ENCODE peak calls at places on chromosomes 1 and 21, in ten cellular contexts. One of them, this sample, is unnamed.

GRCh38 chr1:152777510-152778137 is 2.7 kb downstream of the LCE1F start:
- DNase-seq in AG10803: peak; percentile 7
- DNase-seq in upper lobe of right lung: no peak
- DNase-seq in thoracic aorta: no peak
- DNase-seq in stomach: no peak
- DNase-seq in endodermal cell: peak; percentile 44
- DNase-seq in body of pancreas: no peak
- DNase-seq in tibial artery: no peak
- DNase-seq in esophagus muscularis mucosa: no peak
- DNase-seq in endothelial cell of umbilical vein: no peak
- DNase-seq in this sample: no peak

GRCh38 chr1:53087332-53088285 is 25.6 kb downstream of the PODN start:
- DNase-seq in AG10803: no peak
- DNase-seq in upper lobe of right lung: no peak
- DNase-seq in thoracic aorta: no peak
- DNase-seq in stomach: no peak
- DNase-seq in endodermal cell: peak; percentile 92
- DNase-seq in body of pancreas: no peak
- DNase-seq in tibial artery: no peak
- DNase-seq in esophagus muscularis mucosa: no peak
- DNase-seq in endothelial cell of umbilical vein: no peak
- DNase-seq in this sample: no peak

GRCh38 chr1:56508523-56508983 is 70.8 kb downstream of the PLPP3 start:
- DNase-seq in AG10803: peak; percentile 53
- DNase-seq in upper lobe of right lung: peak; percentile 65
- DNase-seq in thoracic aorta: no peak
- DNase-seq in stomach: peak; percentile 78
- DNase-seq in endodermal cell: no peak
- DNase-seq in body of pancreas: peak; percentile 85
- DNase-seq in tibial artery: peak; percentile 79
- DNase-seq in esophagus muscularis mucosa: no peak
- DNase-seq in endothelial cell of umbilical vein: no peak
- DNase-seq in this sample: peak; percentile 55

GRCh38 chr1:110198746-110199145 is 11.4 kb upstream of the KCNC4 start:
- DNase-seq in AG10803: no peak
- DNase-seq in upper lobe of right lung: no peak
- DNase-seq in thoracic aorta: no peak
- DNase-seq in stomach: no peak
- DNase-seq in endodermal cell: no peak
- DNase-seq in body of pancreas: no peak
- DNase-seq in tibial artery: no peak
- DNase-seq in esophagus muscularis mucosa: no peak
- DNase-seq in endothelial cell of umbilical vein: no peak
- DNase-seq in this sample: no peak

GRCh38 chr1:167666416-167666815 is 36.4 kb downstream of the RCSD1 start:
- DNase-seq in AG10803: peak; percentile 92
- DNase-seq in upper lobe of right lung: no peak
- DNase-seq in thoracic aorta: no peak
- DNase-seq in stomach: no peak
- DNase-seq in endodermal cell: no peak
- DNase-seq in body of pancreas: no peak
- DNase-seq in tibial artery: no peak
- DNase-seq in esophagus muscularis mucosa: no peak
- DNase-seq in endothelial cell of umbilical vein: no peak
- DNase-seq in this sample: peak; percentile 74

GRCh38 chr1:211910136-211910884 is 79.7 kb upstream of the LPGAT1 start:
- DNase-seq in AG10803: no peak
- DNase-seq in upper lobe of right lung: no peak
- DNase-seq in thoracic aorta: no peak
- DNase-seq in stomach: no peak
- DNase-seq in endodermal cell: no peak
- DNase-seq in body of pancreas: no peak
- DNase-seq in tibial artery: no peak
- DNase-seq in esophagus muscularis mucosa: no peak
- DNase-seq in endothelial cell of umbilical vein: no peak
- DNase-seq in this sample: no peak

GRCh38 chr1:200972985-200973742 is 50.4 kb downstream of the KIF21B start:
- DNase-seq in AG10803: no peak
- DNase-seq in upper lobe of right lung: no peak
- DNase-seq in thoracic aorta: no peak
- DNase-seq in stomach: no peak
- DNase-seq in endodermal cell: no peak
- DNase-seq in body of pancreas: no peak
- DNase-seq in tibial artery: no peak
- DNase-seq in esophagus muscularis mucosa: no peak
- DNase-seq in endothelial cell of umbilical vein: no peak
- DNase-seq in this sample: no peak

GRCh38 chr1:45490623-45491463 is at the start of gene TESK2:
- DNase-seq in AG10803: peak; percentile 99
- DNase-seq in upper lobe of right lung: peak; percentile 97
- DNase-seq in thoracic aorta: peak; percentile 95
- DNase-seq in stomach: peak; percentile 98
- DNase-seq in endodermal cell: peak; percentile 99
- DNase-seq in body of pancreas: peak; percentile 98
- DNase-seq in tibial artery: peak; percentile 98
- DNase-seq in esophagus muscularis mucosa: peak; percentile 99
- DNase-seq in endothelial cell of umbilical vein: peak; percentile 100
- DNase-seq in this sample: peak; percentile 100

GRCh38 chr1:9766759-9767442 is 56.9 kb downstream of the CLSTN1 start:
- DNase-seq in AG10803: peak; percentile 100
- DNase-seq in upper lobe of right lung: no peak
- DNase-seq in thoracic aorta: no peak
- DNase-seq in stomach: no peak
- DNase-seq in endodermal cell: no peak
- DNase-seq in body of pancreas: no peak
- DNase-seq in tibial artery: no peak
- DNase-seq in esophagus muscularis mucosa: no peak
- DNase-seq in endothelial cell of umbilical vein: no peak
- DNase-seq in this sample: peak; percentile 96

GRCh38 chr21:44802396-44803153 is 955 bp upstream of the UBE2G2 start:
- DNase-seq in AG10803: no peak
- DNase-seq in upper lobe of right lung: no peak
- DNase-seq in thoracic aorta: no peak
- DNase-seq in stomach: no peak
- DNase-seq in endodermal cell: peak; percentile 72
- DNase-seq in body of pancreas: no peak
- DNase-seq in tibial artery: no peak
- DNase-seq in esophagus muscularis mucosa: no peak
- DNase-seq in endothelial cell of umbilical vein: no peak
- DNase-seq in this sample: no peak

GRCh38 chr1:17802164-17802563 is 47.0 kb downstream of the ACTL8 start:
- DNase-seq in AG10803: peak; percentile 50
- DNase-seq in upper lobe of right lung: no peak
- DNase-seq in thoracic aorta: no peak
- DNase-seq in stomach: peak; percentile 20
- DNase-seq in endodermal cell: no peak
- DNase-seq in body of pancreas: no peak
- DNase-seq in tibial artery: no peak
- DNase-seq in esophagus muscularis mucosa: no peak
- DNase-seq in endothelial cell of umbilical vein: no peak
- DNase-seq in this sample: peak; percentile 35

GRCh38 chr1:30088594-30089556 is 634.5 kb downstream of the MATN1 start:
- DNase-seq in AG10803: no peak
- DNase-seq in upper lobe of right lung: peak; percentile 75
- DNase-seq in thoracic aorta: no peak
- DNase-seq in stomach: no peak
- DNase-seq in endodermal cell: no peak
- DNase-seq in body of pancreas: no peak
- DNase-seq in tibial artery: no peak
- DNase-seq in esophagus muscularis mucosa: no peak
- DNase-seq in endothelial cell of umbilical vein: no peak
- DNase-seq in this sample: no peak

GRCh38 chr1:35506960-35507901 is 50.0 kb downstream of the KIAA0319L start:
- DNase-seq in AG10803: no peak
- DNase-seq in upper lobe of right lung: no peak
- DNase-seq in thoracic aorta: no peak
- DNase-seq in stomach: no peak
- DNase-seq in endodermal cell: no peak
- DNase-seq in body of pancreas: no peak
- DNase-seq in tibial artery: no peak
- DNase-seq in esophagus muscularis mucosa: no peak
- DNase-seq in endothelial cell of umbilical vein: no peak
- DNase-seq in this sample: no peak

GRCh38 chr1:240575976-240576666 is 35.8 kb downstream of the GREM2 start:
- DNase-seq in AG10803: peak; percentile 85
- DNase-seq in upper lobe of right lung: no peak
- DNase-seq in thoracic aorta: no peak
- DNase-seq in stomach: no peak
- DNase-seq in endodermal cell: no peak
- DNase-seq in body of pancreas: no peak
- DNase-seq in tibial artery: peak; percentile 29
- DNase-seq in esophagus muscularis mucosa: no peak
- DNase-seq in endothelial cell of umbilical vein: no peak
- DNase-seq in this sample: peak; percentile 31

GRCh38 chr1:198162091-198162767 is 5.4 kb downstream of the NEK7 start:
- DNase-seq in AG10803: no peak
- DNase-seq in upper lobe of right lung: no peak
- DNase-seq in thoracic aorta: no peak
- DNase-seq in stomach: no peak
- DNase-seq in endodermal cell: no peak
- DNase-seq in body of pancreas: no peak
- DNase-seq in tibial artery: no peak
- DNase-seq in esophagus muscularis mucosa: no peak
- DNase-seq in endothelial cell of umbilical vein: no peak
- DNase-seq in this sample: no peak
- H3K4me3 ChIP-seq in AG10803: peak overlapping the region; percentile 30
- H3K4me3 ChIP-seq in upper lobe of right lung: no peak overlapping the region
- H3K4me3 ChIP-seq in thoracic aorta: no peak overlapping the region
- H3K4me3 ChIP-seq in stomach: no peak overlapping the region
- H3K4me3 ChIP-seq in endodermal cell: peak overlapping the region; percentile 39
- H3K4me3 ChIP-seq in body of pancreas: no peak overlapping the region
- H3K4me3 ChIP-seq in tibial artery: no peak overlapping the region
- H3K4me3 ChIP-seq in esophagus muscularis mucosa: no peak overlapping the region
- H3K4me3 ChIP-seq in endothelial cell of umbilical vein: no peak overlapping the region
- H3K4me3 ChIP-seq in this sample: no peak overlapping the region

DNA sequence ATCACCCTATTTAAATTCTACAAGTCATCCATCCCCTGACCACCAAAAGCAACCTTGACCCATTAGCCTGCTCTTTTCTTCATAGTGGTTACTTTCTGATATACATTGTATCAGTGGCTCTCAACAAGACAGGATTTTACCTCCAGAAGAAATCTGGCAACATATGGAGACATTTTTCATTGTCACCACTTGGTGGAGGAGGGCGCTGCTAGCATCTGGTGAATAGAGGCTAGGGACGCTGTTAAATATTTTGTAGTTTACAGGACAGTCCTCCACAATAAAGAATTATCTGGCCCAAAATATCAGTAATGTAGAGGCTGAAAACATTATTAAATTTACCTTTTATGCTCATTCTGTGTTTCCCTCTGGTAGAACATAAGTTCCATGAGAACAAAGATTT is 6.1 kb downstream of the HSPA13 start:
- DNase-seq in AG10803: no peak
- DNase-seq in upper lobe of right lung: no peak
- DNase-seq in thoracic aorta: no peak
- DNase-seq in stomach: no peak
- DNase-seq in endodermal cell: peak; percentile 48
- DNase-seq in body of pancreas: no peak
- DNase-seq in tibial artery: no peak
- DNase-seq in esophagus muscularis mucosa: no peak
- DNase-seq in endothelial cell of umbilical vein: no peak
- DNase-seq in this sample: no peak
- TF ChIP-seq CTCF in AG10803: no peak
- TF ChIP-seq CTCF in upper lobe of right lung: no peak
- TF ChIP-seq CTCF in thoracic aorta: no peak
- TF ChIP-seq CTCF in stomach: no peak
- TF ChIP-seq CTCF in endodermal cell: peak; percentile 63
- TF ChIP-seq CTCF in body of pancreas: no peak
- TF ChIP-seq CTCF in tibial artery: no peak
- TF ChIP-seq CTCF in esophagus muscularis mucosa: no peak
- TF ChIP-seq CTCF in endothelial cell of umbilical vein: no peak
- TF ChIP-seq CTCF in this sample: no peak

GRCh38 chr1:234544094-234544579 is 65.2 kb upstream of the TARBP1 start:
- DNase-seq in AG10803: peak; percentile 91
- DNase-seq in upper lobe of right lung: no peak
- DNase-seq in thoracic aorta: peak; percentile 48
- DNase-seq in stomach: peak; percentile 58
- DNase-seq in endodermal cell: peak; percentile 42
- DNase-seq in body of pancreas: peak; percentile 56
- DNase-seq in tibial artery: peak; percentile 73
- DNase-seq in esophagus muscularis mucosa: no peak
- DNase-seq in endothelial cell of umbilical vein: peak; percentile 98
- DNase-seq in this sample: peak; percentile 99
- H3K4me3 ChIP-seq in AG10803: no peak overlapping the region
- H3K4me3 ChIP-seq in upper lobe of right lung: no peak overlapping the region
- H3K4me3 ChIP-seq in thoracic aorta: peak overlapping the region; percentile 10
- H3K4me3 ChIP-seq in stomach: no peak overlapping the region
- H3K4me3 ChIP-seq in endodermal cell: no peak overlapping the region
- H3K4me3 ChIP-seq in body of pancreas: no peak overlapping the region
- H3K4me3 ChIP-seq in tibial artery: no peak overlapping the region
- H3K4me3 ChIP-seq in esophagus muscularis mucosa: no peak overlapping the region
- H3K4me3 ChIP-seq in endothelial cell of umbilical vein: no peak overlapping the region
- H3K4me3 ChIP-seq in this sample: no peak overlapping the region

GRCh38 chr1:147837129-147837776 is 65.3 kb upstream of the GJA8 start:
- DNase-seq in AG10803: no peak
- DNase-seq in upper lobe of right lung: no peak
- DNase-seq in thoracic aorta: no peak
- DNase-seq in stomach: no peak
- DNase-seq in endodermal cell: peak; percentile 87
- DNase-seq in body of pancreas: no peak
- DNase-seq in tibial artery: no peak
- DNase-seq in esophagus muscularis mucosa: no peak
- DNase-seq in endothelial cell of umbilical vein: no peak
- DNase-seq in this sample: no peak

GRCh38 chr1:147837845-147838363 is 64.7 kb upstream of the GJA8 start:
- DNase-seq in AG10803: no peak
- DNase-seq in upper lobe of right lung: no peak
- DNase-seq in thoracic aorta: no peak
- DNase-seq in stomach: no peak
- DNase-seq in endodermal cell: no peak
- DNase-seq in body of pancreas: no peak
- DNase-seq in tibial artery: no peak
- DNase-seq in esophagus muscularis mucosa: no peak
- DNase-seq in endothelial cell of umbilical vein: no peak
- DNase-seq in this sample: no peak

GRCh38 chr1:147842578-147842977 is 60.0 kb upstream of the GJA8 start:
- DNase-seq in AG10803: no peak
- DNase-seq in upper lobe of right lung: no peak
- DNase-seq in thoracic aorta: no peak
- DNase-seq in stomach: no peak
- DNase-seq in endodermal cell: no peak
- DNase-seq in body of pancreas: no peak
- DNase-seq in tibial artery: no peak
- DNase-seq in esophagus muscularis mucosa: no peak
- DNase-seq in endothelial cell of umbilical vein: no peak
- DNase-seq in this sample: no peak

GRCh38 chr1:147843486-147843885 is 59.1 kb upstream of the GJA8 start:
- DNase-seq in AG10803: no peak
- DNase-seq in upper lobe of right lung: no peak
- DNase-seq in thoracic aorta: no peak
- DNase-seq in stomach: no peak
- DNase-seq in endodermal cell: no peak
- DNase-seq in body of pancreas: no peak
- DNase-seq in tibial artery: no peak
- DNase-seq in esophagus muscularis mucosa: no peak
- DNase-seq in endothelial cell of umbilical vein: no peak
- DNase-seq in this sample: no peak

GRCh38 chr1:147840909-147841308 is 61.7 kb upstream of the GJA8 start:
- DNase-seq in AG10803: peak; percentile 23
- DNase-seq in upper lobe of right lung: no peak
- DNase-seq in thoracic aorta: no peak
- DNase-seq in stomach: no peak
- DNase-seq in endodermal cell: peak; percentile 84
- DNase-seq in body of pancreas: no peak
- DNase-seq in tibial artery: no peak
- DNase-seq in esophagus muscularis mucosa: no peak
- DNase-seq in endothelial cell of umbilical vein: peak; percentile 11
- DNase-seq in this sample: no peak
- TF ChIP-seq CTCF in AG10803: peak; percentile 42
- TF ChIP-seq CTCF in upper lobe of right lung: no peak
- TF ChIP-seq CTCF in thoracic aorta: no peak
- TF ChIP-seq CTCF in stomach: no peak
- TF ChIP-seq CTCF in endodermal cell: peak; percentile 77
- TF ChIP-seq CTCF in body of pancreas: no peak
- TF ChIP-seq CTCF in tibial artery: no peak
- TF ChIP-seq CTCF in esophagus muscularis mucosa: no peak
- TF ChIP-seq CTCF in endothelial cell of umbilical vein: peak; percentile 25
- TF ChIP-seq CTCF in this sample: peak; percentile 31